ENCODE peak calls at places on chromosomes 4 and X, in ten cellular contexts. K is SK-N-SH, L is upper lobe of right lung, I is esophagus muscularis mucosa, Z is GM06990, P is spleen, F is WERI-Rb-1, R is cardiac muscle cell, W is osteoblast, S is OCI-LY7. J is an unnamed sample. For H3K36me3, the result is how much of the 10 kb centered on the place peaks cover.

GRCh38 chr4:26648260-26648659 is 64.4 kb downstream of the TBC1D19 start:
- DNase-seq in K (no peak), L (no peak), I (no peak), Z (no peak), P (no peak), F (no peak), R (no peak), W (no peak), S (no peak), J (no peak)

GRCh38 chr4:1693131-1693896 is 9.2 kb upstream of the FAM53A start:
- DNase-seq in K (peak), L (peak), I (no peak), Z (peak), P (peak), F (peak), R (peak), W (peak), S (peak), J (no peak)

GRCh38 chr4:185381794-185382193 is 13.9 kb downstream of the LRP2BP start:
- DNase-seq in K (no peak), L (no peak), I (no peak), Z (no peak), P (no peak), F (no peak), R (peak), W (no peak), S (no peak), J (no peak)

GRCh38 chr4:5421416-5421815 is 286.9 kb downstream of the EVC2 start:
- DNase-seq in K (no peak), L (no peak), I (peak), Z (no peak), P (no peak), F (no peak), R (no peak), W (no peak), S (no peak), J (no peak)

GRCh38 chr4:16883816-16884215 is 14.6 kb downstream of the LDB2 start:
- DNase-seq in K (no peak), L (no peak), I (no peak), Z (no peak), P (no peak), F (no peak), R (no peak), W (no peak), S (no peak), J (no peak)

GRCh38 chrX:137194164-137194563 is 160.4 kb upstream of the GPR101 start:
- DNase-seq in K (peak), L (no peak), I (no peak), Z (no peak), P (no peak), F (peak), R (peak), W (no peak), S (peak), J (no peak)

GRCh38 chr4:24659241-24659961 is 75.0 kb upstream of the DHX15 start:
- DNase-seq in K (no peak), L (no peak), I (no peak), Z (no peak), P (no peak), F (no peak), R (peak), W (no peak), S (no peak), J (no peak)

GRCh38 chrX:17788439-17788838 is 51.1 kb downstream of the SCML1 start:
- DNase-seq in K (peak), L (peak), I (no peak), Z (no peak), P (no peak), F (peak), R (peak), W (peak), S (peak), J (peak)

GRCh38 chrX:71178908-71179307 is 34.3 kb downstream of the NLGN3 start:
- DNase-seq in K (peak), L (no peak), I (peak), Z (no peak), P (no peak), F (peak), R (peak), W (peak), S (peak), J (peak)

GRCh38 chr4:99934891-99935290 is 11.5 kb downstream of the DNAJB14 start:
- DNase-seq in K (no peak), L (no peak), I (no peak), Z (no peak), P (no peak), F (no peak), R (no peak), W (no peak), S (no peak), J (no peak)

GRCh38 chr4:60663769-60664168 is 536.4 kb upstream of the ADGRL3 start:
- DNase-seq in K (no peak), L (no peak), I (no peak), Z (no peak), P (no peak), F (no peak), R (no peak), W (no peak), S (no peak), J (no peak)

GRCh38 chr4:92012899-92013867 is 290.6 kb upstream of the GRID2 start:
- DNase-seq in K (no peak), L (no peak), I (no peak), Z (no peak), P (no peak), F (no peak), R (peak), W (no peak), S (no peak), J (no peak)

GRCh38 chrX:119605739-119606507 is at the start of gene NKRF:
- DNase-seq in K (peak), L (peak), I (peak), Z (peak), P (peak), F (peak), R (peak), W (peak), S (peak), J (no peak)

GRCh38 chrX:150759568-150760416 is 66.6 kb downstream of the MTMR1 start:
- DNase-seq in K (no peak), L (no peak), I (no peak), Z (no peak), P (no peak), F (no peak), R (no peak), W (peak), S (no peak), J (no peak)

GRCh38 chr4:113952452-113953029 is 26.9 kb downstream of the ARSJ start:
- DNase-seq in K (peak), L (no peak), I (no peak), Z (peak), P (no peak), F (peak), R (peak), W (no peak), S (peak), J (no peak)

GRCh38 chr4:38390962-38391361 is 273.0 kb upstream of the KLF3 start:
- DNase-seq in K (no peak), L (no peak), I (no peak), Z (no peak), P (no peak), F (no peak), R (no peak), W (no peak), S (no peak), J (no peak)

GRCh38 chr4:4831825-4832224 is 27.6 kb upstream of the MSX1 start:
- DNase-seq in K (no peak), L (no peak), I (no peak), Z (no peak), P (no peak), F (no peak), R (no peak), W (no peak), S (no peak), J (no peak)

GRCh38 chrX:41808042-41808441 is 84.1 kb downstream of the GPR82 start:
- DNase-seq in K (no peak), L (no peak), I (no peak), Z (no peak), P (no peak), F (no peak), R (peak), W (no peak), S (no peak), J (no peak)

GRCh38 chrX:41799661-41800060 is 75.7 kb downstream of the GPR82 start:
- DNase-seq in K (no peak), L (no peak), I (no peak), Z (no peak), P (no peak), F (no peak), R (no peak), W (no peak), S (no peak), J (no peak)

DNA sequence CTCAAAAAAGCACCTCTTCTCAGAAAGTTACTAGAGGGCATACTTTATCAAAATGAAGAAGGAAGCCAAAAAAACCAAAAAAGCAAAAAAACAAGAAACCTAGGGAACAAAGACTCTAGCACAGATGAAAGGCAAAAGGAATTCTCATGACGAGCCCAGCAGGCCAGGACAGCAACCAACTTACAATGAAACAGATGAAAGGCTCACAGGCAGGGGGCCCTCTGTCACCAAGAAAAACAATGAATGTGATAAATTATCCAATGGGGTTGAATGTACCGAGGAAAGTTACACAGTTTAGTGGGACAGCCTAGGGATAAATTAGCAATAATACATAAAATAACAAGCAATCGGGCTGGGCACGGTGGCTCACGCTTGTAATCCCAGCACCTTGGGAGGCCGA is 79.0 kb downstream of the GPR82 start:
- DNase-seq in K (no peak), L (no peak), I (no peak), Z (no peak), P (no peak), F (peak), R (peak), W (no peak), S (no peak), J (no peak)
- TF ChIP-seq CTCF in K (no peak), L (no peak), I (no peak), Z (no peak), P (no peak), F (peak), R (no peak), W (peak), S (no peak), J (no peak)

DNA sequence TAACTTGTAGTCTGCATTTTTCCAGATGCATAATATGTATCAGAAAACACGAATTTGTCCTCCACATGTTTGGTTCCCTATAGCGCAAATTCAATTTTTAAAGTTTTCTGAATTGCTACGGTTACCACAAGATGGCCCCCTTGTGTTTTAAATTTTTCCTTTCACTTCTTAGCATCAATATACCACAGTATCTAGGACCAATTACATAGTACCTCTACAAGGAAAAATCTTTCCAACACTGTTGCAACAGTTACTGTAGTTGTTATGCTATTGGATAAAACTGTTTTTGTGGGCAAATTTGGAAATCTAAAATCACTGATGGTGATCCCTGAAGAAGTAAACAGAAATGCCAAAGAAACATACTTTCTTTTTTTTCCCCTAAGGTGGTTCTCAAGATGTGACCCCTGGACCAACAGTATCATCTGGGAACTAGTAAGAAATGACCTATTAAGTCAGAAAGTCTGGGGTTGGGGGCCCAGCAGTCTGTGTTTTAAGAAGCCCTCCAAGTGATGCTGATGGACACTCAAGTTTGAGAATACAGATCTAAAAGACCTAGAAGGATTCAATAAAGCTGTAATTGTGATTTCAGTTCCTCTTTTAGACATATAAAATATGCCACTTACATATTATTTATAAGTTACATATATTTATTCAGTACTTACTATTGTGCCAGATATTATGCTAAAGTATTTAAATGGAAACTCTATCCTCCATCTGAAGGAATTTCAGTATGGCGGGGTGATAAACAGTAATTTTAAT is 3.1 kb downstream of the ZGRF1 start:
- DNase-seq in K (peak), L (no peak), I (no peak), Z (peak), P (no peak), F (no peak), R (peak), W (peak), S (peak), J (no peak)
- H3K4me3 ChIP-seq in K (peak), L (no peak), I (no peak), Z (no peak), P (no peak), F (no peak), R (no peak), W (peak), S (peak), J (no peak)

GRCh38 chrX:131821945-131822622 is 201.0 kb upstream of the STK26 start:
- DNase-seq in K (peak), L (no peak), I (no peak), Z (peak), P (peak), F (peak), R (no peak), W (peak), S (no peak), J (peak)

GRCh38 chrX:131816551-131817136 is 206.5 kb upstream of the STK26 start:
- DNase-seq in K (peak), L (no peak), I (no peak), Z (peak), P (peak), F (peak), R (no peak), W (no peak), S (peak), J (peak)

GRCh38 chrX:131812847-131813825 is 210.0 kb upstream of the STK26 start:
- DNase-seq in K (peak), L (no peak), I (no peak), Z (peak), P (peak), F (peak), R (no peak), W (no peak), S (no peak), J (no peak)

GRCh38 chrX:131818297-131818936 is 204.7 kb upstream of the STK26 start:
- DNase-seq in K (no peak), L (no peak), I (no peak), Z (no peak), P (no peak), F (no peak), R (no peak), W (no peak), S (no peak), J (no peak)
- H3K36me3 ChIP-seq in K (under half), L (under half), I (under half), Z (under half), P (under half), F (under half), R (under half), W (under half), S (under half), J (under half)

GRCh38 chr4:158500054-158500453 is 21.6 kb upstream of the RXFP1 start:
- DNase-seq in K (no peak), L (no peak), I (no peak), Z (no peak), P (no peak), F (no peak), R (no peak), W (no peak), S (no peak), J (no peak)

GRCh38 chr4:158490629-158491028 is 31.1 kb upstream of the RXFP1 start:
- DNase-seq in K (no peak), L (no peak), I (no peak), Z (no peak), P (no peak), F (no peak), R (no peak), W (no peak), S (no peak), J (no peak)

DNA sequence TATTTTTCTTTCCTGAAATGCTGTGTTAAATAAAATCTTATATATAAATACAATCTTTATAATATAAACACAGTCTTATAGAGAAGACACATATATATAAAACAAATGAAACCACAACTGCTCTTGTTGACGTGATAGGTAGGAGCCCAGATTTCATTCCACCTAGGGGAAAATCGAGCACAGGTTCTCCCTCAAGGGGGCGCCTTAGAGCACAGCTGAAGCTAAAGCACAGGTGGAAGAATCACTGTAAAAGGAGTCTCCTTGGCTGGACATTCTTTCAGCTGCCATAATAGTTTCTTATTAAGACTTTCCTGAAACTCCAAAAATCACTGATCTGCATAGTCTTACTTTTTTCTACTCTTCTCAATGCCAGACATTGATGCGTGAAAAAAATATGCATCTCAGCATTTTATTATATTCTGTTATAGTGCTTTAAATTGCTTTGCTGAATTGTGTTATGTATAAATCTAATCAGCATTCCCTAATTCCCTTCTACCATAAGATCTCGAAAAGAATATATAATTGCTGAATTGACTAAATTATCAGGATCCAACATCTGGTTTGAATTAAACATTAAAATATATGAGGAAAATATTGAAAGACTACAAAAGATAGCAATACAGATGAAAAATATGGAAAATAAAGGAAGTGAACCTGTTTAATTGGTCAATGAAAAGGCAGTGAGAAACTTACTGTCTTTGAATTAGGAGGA is 25.5 kb upstream of the RXFP1 start:
- DNase-seq in K (peak), L (peak), I (no peak), Z (no peak), P (no peak), F (peak), R (peak), W (no peak), S (peak), J (no peak)
- TF ChIP-seq CTCF in K (peak), L (peak), I (no peak), Z (peak), P (peak), F (peak), R (peak), W (peak), S (peak), J (peak)

GRCh38 chr4:88526221-88526815 is 2.7 kb upstream of the PYURF start:
- DNase-seq in K (peak), L (no peak), I (no peak), Z (no peak), P (no peak), F (no peak), R (no peak), W (peak), S (peak), J (no peak)
- H3K4me3 ChIP-seq in K (no peak), L (no peak), I (no peak), Z (no peak), P (no peak), F (no peak), R (no peak), W (no peak), S (no peak), J (no peak)

GRCh38 chr4:121822047-121822446 is 1.6 kb downstream of the CCNA2 start:
- DNase-seq in K (no peak), L (no peak), I (no peak), Z (no peak), P (no peak), F (no peak), R (no peak), W (no peak), S (no peak), J (no peak)

GRCh38 chr4:121823505-121824170 is at the start of gene CCNA2:
- DNase-seq in K (peak), L (peak), I (peak), Z (peak), P (peak), F (peak), R (peak), W (peak), S (peak), J (peak)

GRCh38 chr4:121824171-121824527 is 466 bp upstream of the CCNA2 start:
- DNase-seq in K (no peak), L (no peak), I (no peak), Z (no peak), P (no peak), F (no peak), R (no peak), W (no peak), S (no peak), J (no peak)

GRCh38 chr4:121824950-121825349 is 1.3 kb upstream of the CCNA2 start:
- DNase-seq in K (no peak), L (no peak), I (no peak), Z (no peak), P (no peak), F (no peak), R (no peak), W (no peak), S (peak), J (no peak)

DNA sequence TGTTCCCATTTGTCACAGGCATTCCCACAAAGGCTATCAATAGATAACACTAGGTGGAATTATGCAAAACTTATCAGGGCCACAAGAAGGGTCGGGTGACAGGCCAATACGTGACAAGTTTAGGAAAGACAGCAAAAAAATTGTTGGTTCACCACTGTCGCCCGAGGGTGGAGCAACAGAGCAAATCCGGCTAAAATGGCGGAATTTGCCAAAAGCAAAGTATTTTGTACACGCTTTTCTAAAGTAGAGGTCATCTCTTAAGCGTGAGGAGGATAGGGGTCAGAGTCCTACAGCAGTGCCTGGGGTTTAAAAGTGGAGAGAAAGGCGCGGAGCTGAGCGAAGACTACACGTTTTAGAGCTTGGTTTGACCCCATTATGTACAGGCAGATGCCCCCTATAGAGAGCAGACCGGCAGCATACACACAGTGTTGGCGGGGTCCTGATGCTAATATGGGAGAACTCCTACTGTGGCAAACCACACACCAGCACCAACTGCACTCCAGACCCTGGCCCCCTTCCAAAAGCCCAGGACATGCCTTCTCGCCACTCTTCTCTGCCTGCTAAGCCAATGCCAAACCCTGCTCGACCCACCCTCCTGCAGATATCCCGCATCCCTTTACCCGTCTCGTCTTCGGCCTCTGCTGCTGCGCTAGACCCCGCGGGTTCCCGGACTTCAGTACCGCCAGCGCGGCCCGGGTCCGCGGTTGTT is 733 bp downstream of the CCNA2 start:
- DNase-seq in K (peak), L (no peak), I (no peak), Z (no peak), P (no peak), F (peak), R (peak), W (peak), S (peak), J (no peak)
- H3K36me3 ChIP-seq in K (under half), L (under half), I (under half), Z (under half), P (under half), F (half or more), R (under half), W (under half), S (half or more), J (under half)

GRCh38 chrX:153459976-153460375 is 10.4 kb downstream of the HAUS7 start:
- DNase-seq in K (no peak), L (no peak), I (no peak), Z (no peak), P (no peak), F (no peak), R (peak), W (peak), S (no peak), J (peak)
- TF ChIP-seq CTCF in K (no peak), L (no peak), I (no peak), Z (no peak), P (no peak), F (no peak), R (no peak), W (no peak), S (no peak), J (no peak)

GRCh38 chr4:84498203-84499026 is 677 bp downstream of the NKX6-1 start:
- DNase-seq in K (peak), L (peak), I (no peak), Z (no peak), P (no peak), F (no peak), R (peak), W (peak), S (no peak), J (no peak)

GRCh38 chr4:84497220-84497834 is 1.8 kb downstream of the NKX6-1 start:
- DNase-seq in K (peak), L (no peak), I (no peak), Z (no peak), P (no peak), F (no peak), R (no peak), W (peak), S (no peak), J (no peak)

GRCh38 chr4:84496356-84497219 is 2.5 kb downstream of the NKX6-1 start:
- DNase-seq in K (peak), L (no peak), I (no peak), Z (no peak), P (no peak), F (peak), R (peak), W (peak), S (no peak), J (no peak)

GRCh38 chr4:84499065-84499982 is at the start of gene NKX6-1:
- DNase-seq in K (peak), L (peak), I (peak), Z (no peak), P (no peak), F (peak), R (peak), W (peak), S (no peak), J (peak)

GRCh38 chr4:84497835-84498202 is 1.3 kb downstream of the NKX6-1 start:
- DNase-seq in K (no peak), L (no peak), I (no peak), Z (no peak), P (no peak), F (no peak), R (no peak), W (peak), S (no peak), J (no peak)
- H3K4me3 ChIP-seq in K (peak), L (peak), I (peak), Z (no peak), P (peak), F (peak), R (peak), W (peak), S (no peak), J (peak)